ENCODE peak calls at places on chromosomes 12 and 14, in nine cellular contexts. L, W, H, T, M, R, F, C and G are unnamed samples.

GRCh38 chr12:990308-990648 is 745 bp upstream of the ERC1 start:
- DNase-seq in M (peak), C (peak), R (peak), H (peak), W (peak), T (peak), F (peak), L (peak), G (peak)

GRCh38 chr14:103103461-103104388 is 9.2 kb downstream of the EXOC3L4 start:
- DNase-seq in T (peak), W (no peak), C (peak), F (no peak), H (peak), M (peak), L (peak), R (peak), G (peak)

GRCh38 chr12:68042212-68042699 is 53.0 kb downstream of the IFNG-AS1 start:
- DNase-seq in W (no peak), R (peak), C (peak), L (no peak), H (peak), T (no peak), F (peak), M (peak), G (peak)

GRCh38 chr12:15532364-15532977 is 210.2 kb downstream of the PTPRO start:
- DNase-seq in H (peak), L (peak), T (no peak), F (peak), R (peak), C (peak), M (peak), W (peak), G (peak)

GRCh38 chr12:84497819-84498218 is 414.8 kb downstream of the SLC6A15 start:
- DNase-seq in C (no peak), T (no peak), M (no peak), H (no peak), L (peak), W (no peak), R (no peak), F (peak), G (peak)

GRCh38 chr12:18468521-18469075 is 207.3 kb downstream of the PIK3C2G start:
- DNase-seq in M (peak), R (peak), C (no peak), L (peak), F (no peak), H (no peak), T (no peak), W (no peak), G (peak)

GRCh38 chr14:77988966-77989365 is 181.2 kb upstream of the NRXN3 start:
- DNase-seq in R (peak), W (peak), L (peak), F (no peak), C (no peak), H (peak), T (peak), M (peak), G (peak)

GRCh38 chr14:65696801-65697200 is 284.3 kb downstream of the FUT8 start:
- DNase-seq in C (no peak), W (no peak), L (no peak), M (peak), H (no peak), R (peak), T (no peak), F (no peak), G (peak)

GRCh38 chr14:69232388-69232787 is 27.6 kb upstream of the GALNT16 start:
- DNase-seq in R (no peak), H (no peak), L (no peak), T (no peak), W (no peak), F (no peak), C (no peak), M (no peak), G (no peak)

GRCh38 chr12:6280053-6280469 is 30.4 kb upstream of the PLEKHG6 start:
- DNase-seq in F (peak), R (peak), M (peak), H (peak), C (no peak), W (no peak), L (peak), T (no peak), G (peak)

GRCh38 chr14:45332360-45332988 is 79.5 kb upstream of the MIS18BP1 start:
- DNase-seq in F (no peak), R (no peak), T (no peak), M (no peak), L (no peak), W (no peak), C (no peak), H (no peak), G (no peak)

GRCh38 chr12:2692156-2692555 is 102.6 kb upstream of the FKBP4 start:
- DNase-seq in R (no peak), F (no peak), W (no peak), T (no peak), M (no peak), H (no peak), L (no peak), C (no peak), G (no peak)

GRCh38 chr14:105061428-105062047 is 3.7 kb downstream of the GPR132 start:
- DNase-seq in C (peak), F (no peak), T (peak), H (peak), R (no peak), M (no peak), L (no peak), W (no peak), G (no peak)